ENCODE peak calls at places on chromosomes 4 and X, in eight cellular contexts. Y is cardiac fibroblast; R is stimulated activated CD8-positive, alpha-beta memory T cell treated with anti-CD3 and anti-CD28 coated beads, Interleukin-15, amount 100 ng/mL, for 48 hours; C is fibroblast of lung; U is HuH-7; P is activated T-cell treated with anti-CD3 and anti-CD28 coated beads for 1 hour; D is epithelial cell of esophagus; A is retinal pigment epithelial cell. N is an unnamed sample.

GRCh38 chr4:4334798-4335520 is 44.9 kb downstream of the ZBTB49 start:
- DNase-seq in R (peak), Y (peak), D (peak), P (peak), A (no peak), U (peak), C (peak), N (peak)

GRCh38 chr4:104501290-104501689 is 6.6 kb upstream of the CXXC4 start:
- DNase-seq in U (no peak), D (no peak), R (no peak), A (no peak), P (no peak), Y (no peak), C (no peak), N (no peak)

GRCh38 chr4:183492791-183493221 is 12.1 kb upstream of the ING2 start:
- DNase-seq in U (no peak), Y (peak), A (no peak), C (no peak), P (no peak), D (peak), R (no peak), N (peak)

GRCh38 chr4:137283737-137284136 is 248.6 kb downstream of the PCDH18 start:
- DNase-seq in D (peak), R (no peak), A (no peak), C (peak), Y (peak), P (no peak), U (no peak), N (peak)

GRCh38 chr4:7342581-7343352 is 92.0 kb downstream of the PSAPL1 start:
- DNase-seq in U (no peak), Y (no peak), C (no peak), R (no peak), P (no peak), A (no peak), D (no peak), N (no peak)

GRCh38 chr4:99934891-99935290 is 11.5 kb downstream of the DNAJB14 start:
- DNase-seq in Y (peak), P (no peak), R (no peak), U (no peak), A (no peak), D (no peak), C (peak), N (peak)

GRCh38 chr4:1183985-1184773 is 11.8 kb upstream of the SPON2 start:
- DNase-seq in D (no peak), Y (no peak), R (no peak), U (no peak), C (peak), P (no peak), A (no peak), N (peak)

GRCh38 chr4:18698119-18698883 is 676.7 kb upstream of the LCORL start:
- DNase-seq in R (no peak), C (no peak), P (no peak), Y (no peak), U (no peak), D (no peak), A (no peak), N (no peak)

GRCh38 chr4:68372588-68372987 is 22.7 kb upstream of the YTHDC1 start:
- DNase-seq in R (no peak), D (peak), U (no peak), P (no peak), A (no peak), C (no peak), Y (peak), N (no peak)

GRCh38 chr4:35105486-35105885 is 1138.8 kb downstream of the ARAP2 start:
- DNase-seq in C (no peak), U (no peak), A (no peak), P (no peak), D (peak), R (no peak), Y (no peak), N (no peak)

GRCh38 chrX:45623266-45623665 is 422.6 kb upstream of the DIPK2B start:
- DNase-seq in C (peak), A (peak), Y (peak), P (no peak), U (no peak), D (peak), R (no peak), N (peak)

GRCh38 chr4:57182132-57182874 is 72.1 kb upstream of the IGFBP7 start:
- DNase-seq in D (no peak), U (no peak), A (no peak), R (no peak), Y (no peak), C (no peak), P (no peak), N (no peak)

GRCh38 chrX:83160096-83160495 is 348.0 kb upstream of the POU3F4 start:
- DNase-seq in C (no peak), Y (no peak), R (no peak), A (no peak), D (no peak), U (no peak), P (no peak), N (no peak)

GRCh38 chr4:6688879-6689505 is 4.7 kb upstream of the S100P start:
- DNase-seq in C (peak), Y (peak), R (peak), P (peak), U (peak), A (peak), D (peak), N (peak)

GRCh38 chr4:107824367-107825071 is at the start of gene SGMS2:
- DNase-seq in Y (peak), C (peak), U (peak), A (peak), R (peak), P (peak), D (peak), N (peak)

GRCh38 chrX:112642349-112642748 is 37.4 kb downstream of the LHFPL1 start:
- DNase-seq in A (peak), Y (peak), D (peak), C (peak), P (no peak), R (no peak), U (peak), N (peak)

GRCh38 chrX:132094169-132094568 is 33.7 kb downstream of the FRMD7 start:
- DNase-seq in D (no peak), C (peak), Y (peak), U (no peak), R (no peak), A (no peak), P (no peak), N (peak)

GRCh38 chr4:18980516-18981233 is 959.1 kb upstream of the LCORL start:
- DNase-seq in A (no peak), U (no peak), R (no peak), C (no peak), D (peak), P (no peak), Y (no peak), N (no peak)

GRCh38 chr4:5370286-5370685 is 319.0 kb downstream of the STK32B start:
- DNase-seq in Y (no peak), R (no peak), U (no peak), A (no peak), D (peak), P (no peak), C (peak), N (no peak)

GRCh38 chr4:158016511-158016910 is 156.3 kb downstream of the GASK1B start:
- DNase-seq in P (no peak), U (no peak), C (peak), R (no peak), Y (peak), A (no peak), D (peak), N (peak)

GRCh38 chr4:156677136-156677535 is 294.5 kb downstream of the PDGFC start:
- DNase-seq in R (no peak), U (peak), Y (peak), C (peak), P (no peak), A (no peak), D (peak), N (peak)

GRCh38 chr4:88138561-88138960 is 19.9 kb downstream of the ABCG2 start:
- DNase-seq in C (peak), D (peak), R (no peak), P (no peak), U (no peak), Y (peak), A (no peak), N (peak)

GRCh38 chr4:13292372-13292771 is 191.8 kb downstream of the RAB28 start:
- DNase-seq in R (no peak), U (no peak), C (no peak), D (no peak), P (no peak), A (no peak), Y (no peak), N (no peak)

GRCh38 chr4:35739305-35739704 is 505.0 kb downstream of the ARAP2 start:
- DNase-seq in A (no peak), D (no peak), Y (no peak), U (no peak), R (no peak), C (no peak), P (no peak), N (no peak)